ENCODE peak calls at places on chromosomes 7 and 10, in four cellular contexts. C is HFFc6, F is psoas muscle, A is HCT116. Q is an unnamed sample.

GRCh38 chr10:101749511-101750016 is 26.4 kb downstream of the FGF8 start:
- DNase-seq in C (no peak), F (no peak), A (no peak), Q (no peak)

GRCh38 chr7:24617957-24618616 is 44.8 kb downstream of the PALS2 start:
- DNase-seq in C (no peak), F (no peak), A (no peak), Q (no peak)

GRCh38 chr10:59393349-59393748 is 31.0 kb upstream of the FAM13C start:
- DNase-seq in C (no peak), F (no peak), A (no peak), Q (no peak)

GRCh38 chr7:136074840-136075239 is 97.7 kb upstream of the MTPN start:
- DNase-seq in C (no peak), F (no peak), A (no peak), Q (no peak)

GRCh38 chr7:135156290-135156689 is 8.4 kb downstream of the TMEM140 start:
- DNase-seq in C (no peak), F (no peak), A (no peak), Q (no peak)

GRCh38 chr10:77287647-77288120 is 349.9 kb downstream of the KCNMA1 start:
- DNase-seq in C (no peak), F (no peak), A (no peak), Q (no peak)

GRCh38 chr10:87868277-87868676 is 4.9 kb downstream of the PTEN start:
- DNase-seq in C (no peak), F (no peak), A (no peak), Q (no peak)

GRCh38 chr7:4629287-4629905 is 52.7 kb upstream of the FOXK1 start:
- DNase-seq in C (no peak), F (no peak), A (no peak), Q (no peak)

GRCh38 chr7:73994761-73995160 is 33.2 kb upstream of the ELN start:
- DNase-seq in C (no peak), F (no peak), A (no peak), Q (no peak)

GRCh38 chr10:104333037-104333727 is 5.1 kb downstream of the ITPRIP start:
- DNase-seq in C (no peak), F (no peak), A (no peak), Q (no peak)

GRCh38 chr10:35409094-35409582 is 72.8 kb downstream of the CCNY start:
- DNase-seq in C (peak; percentile 64), F (peak; percentile 78), A (no peak), Q (no peak)

GRCh38 chr7:84879936-84880325 is 306.9 kb downstream of the SEMA3D start:
- DNase-seq in C (no peak), F (no peak), A (no peak), Q (no peak)

GRCh38 chr7:25832456-25832855 is 319.5 kb upstream of the NFE2L3 start:
- DNase-seq in C (no peak), F (no peak), A (no peak), Q (no peak)

GRCh38 chr10:131222986-131223385 is 88.5 kb downstream of the TCERG1L start:
- DNase-seq in C (no peak), F (peak; percentile 38), A (no peak), Q (no peak)

GRCh38 chr10:132861116-132861691 is 75.3 kb upstream of the NKX6-2 start:
- DNase-seq in C (no peak), F (peak; percentile 36), A (no peak), Q (no peak)

GRCh38 chr7:108079291-108080057 is 50.7 kb downstream of the LAMB4 start:
- DNase-seq in C (peak; percentile 75), F (no peak), A (no peak), Q (peak; percentile 64)

GRCh38 chr7:155291045-155291530 is 6.6 kb upstream of the INSIG1 start:
- DNase-seq in C (peak; percentile 52), F (no peak), A (peak; percentile 80), Q (no peak)

GRCh38 chr10:52542891-52543290 is 228.8 kb downstream of the DKK1 start:
- DNase-seq in C (no peak), F (no peak), A (no peak), Q (no peak)

GRCh38 chr10:5565671-5566581 is 41.2 kb downstream of the CALML3 start:
- DNase-seq in C (peak; percentile 81), F (peak; percentile 41), A (no peak), Q (no peak)

GRCh38 chr10:88992945-88993537 is 2.4 kb downstream of the FAS start:
- DNase-seq in C (no peak), F (no peak), A (no peak), Q (peak; percentile 40)

GRCh38 chr7:36658603-36659516 is 65.4 kb downstream of the AOAH start:
- DNase-seq in C (peak; percentile 56), F (no peak), A (no peak), Q (peak; percentile 53)

GRCh38 chr7:11507929-11508328 is 324.1 kb downstream of the THSD7A start:
- DNase-seq in C (no peak), F (no peak), A (no peak), Q (no peak)

GRCh38 chr7:41940760-41941343 is 238.0 kb upstream of the INHBA start:
- DNase-seq in C (peak; percentile 62), F (peak; percentile 68), A (peak; percentile 32), Q (no peak)

GRCh38 chr7:98622926-98623325 is 5.8 kb downstream of the NPTX2 start:
- DNase-seq in C (no peak), F (no peak), A (no peak), Q (no peak)

GRCh38 chr10:131896403-131896802 is 4.4 kb upstream of the PPP2R2D start:
- DNase-seq in C (no peak), F (no peak), A (no peak), Q (no peak)

GRCh38 chr10:938954-939678 is 7.6 kb upstream of the LARP4B start:
- DNase-seq in C (no peak), F (no peak), A (no peak), Q (no peak)

GRCh38 chr7:154324196-154324595 is 272.0 kb downstream of the DPP6 start:
- DNase-seq in C (no peak), F (no peak), A (no peak), Q (no peak)

GRCh38 chr7:37193087-37193774 is 255.4 kb downstream of the ELMO1 start:
- DNase-seq in C (no peak), F (no peak), A (no peak), Q (no peak)

GRCh38 chr7:39733881-39734571 is 110.7 kb downstream of the RALA start:
- DNase-seq in C (peak; percentile 87), F (no peak), A (no peak), Q (peak; percentile 79)

GRCh38 chr10:62779487-62780248 is 24.9 kb upstream of the ADO start:
- DNase-seq in C (no peak), F (no peak), A (no peak), Q (no peak)

GRCh38 chr7:101884671-101885596 is 67.5 kb downstream of the CUX1 start:
- DNase-seq in C (no peak), F (no peak), A (no peak), Q (no peak)

GRCh38 chr10:96614515-96614914 is 27.7 kb upstream of the TM9SF3 start:
- DNase-seq in C (peak; percentile 94), F (no peak), A (peak; percentile 23), Q (peak; percentile 24)

GRCh38 chr10:118107040-118107439 is 60.3 kb upstream of the RAB11FIP2 start:
- DNase-seq in C (no peak), F (no peak), A (no peak), Q (no peak)

GRCh38 chr10:118101501-118101900 is 54.8 kb upstream of the RAB11FIP2 start:
- DNase-seq in C (peak; percentile 21), F (no peak), A (no peak), Q (peak; percentile 20)

GRCh38 chr10:118107541-118107940 is 60.8 kb upstream of the RAB11FIP2 start:
- DNase-seq in C (no peak), F (no peak), A (no peak), Q (no peak)

GRCh38 chr10:118106426-118106825 is 59.7 kb upstream of the RAB11FIP2 start:
- DNase-seq in C (no peak), F (no peak), A (peak; percentile 8), Q (peak; percentile 5)

GRCh38 chr10:118102116-118102515 is 55.4 kb upstream of the RAB11FIP2 start:
- DNase-seq in C (peak; percentile 8), F (no peak), A (no peak), Q (no peak)
- TF ChIP-seq CTCF in C (no peak), F (no peak), A (no peak), Q (no peak)

DNA sequence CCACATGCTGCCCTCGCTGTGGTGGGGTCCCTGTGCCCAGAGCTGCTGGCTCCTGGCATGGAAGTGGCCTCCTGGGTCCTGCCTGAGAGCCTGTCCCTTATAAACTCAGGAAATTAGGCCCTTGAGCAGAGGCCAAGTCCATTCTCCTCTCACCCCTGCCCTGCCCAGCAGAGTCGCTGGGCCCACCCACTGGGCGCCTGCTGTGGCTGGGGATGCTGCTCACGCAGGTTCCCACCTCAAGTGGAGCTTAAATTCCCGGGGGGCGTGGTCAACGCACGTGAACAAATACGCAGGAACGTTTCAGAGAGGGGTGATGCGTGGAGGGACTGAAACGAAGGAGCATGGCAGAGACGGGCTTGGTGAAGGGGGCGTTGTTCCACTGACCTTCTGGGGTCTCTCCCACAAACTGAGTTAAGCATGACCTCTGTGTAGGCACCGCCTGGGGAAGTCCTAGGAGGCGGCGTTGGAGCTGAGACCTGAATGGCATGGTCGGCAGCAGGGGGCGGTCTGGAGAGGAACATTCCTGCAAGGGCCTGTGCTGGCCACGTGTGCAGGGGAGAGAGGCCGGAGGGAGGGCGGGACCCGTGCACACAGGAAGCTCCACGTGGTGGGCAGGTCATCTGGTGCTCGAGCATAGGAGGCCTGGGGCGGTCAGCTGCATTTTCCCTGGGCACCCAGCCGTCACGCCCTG is 27.9 kb downstream of the FAM20C start:
- DNase-seq in C (peak; percentile 60), F (no peak), A (no peak), Q (no peak)
- TF ChIP-seq CTCF in C (peak; percentile 76), F (no peak), A (no peak), Q (peak; percentile 7)

DNA sequence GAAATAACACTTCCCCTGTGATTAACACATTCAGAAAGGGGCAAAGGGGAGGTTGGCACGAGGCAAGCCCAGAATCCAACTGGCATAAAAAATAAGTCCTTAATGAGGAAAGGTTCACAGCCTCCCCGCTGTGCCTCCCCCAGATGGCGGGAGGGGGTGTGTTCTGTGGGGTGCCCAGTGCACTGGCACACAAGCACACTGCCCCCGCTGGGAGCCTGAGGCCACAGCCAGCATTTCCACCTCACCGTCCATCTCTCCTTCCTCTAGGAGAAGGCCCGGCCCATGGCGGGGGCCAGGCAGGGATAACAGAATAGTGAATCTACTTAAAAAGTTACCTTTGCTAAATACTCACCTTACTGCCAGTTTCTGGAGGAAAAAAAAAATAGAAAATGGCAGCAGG is 43.2 kb downstream of the PRKAG2 start:
- DNase-seq in C (no peak), F (peak; percentile 8), A (no peak), Q (no peak)
- TF ChIP-seq CTCF in C (no peak), F (no peak), A (no peak), Q (no peak)

GRCh38 chr10:125218967-125219366 is 58.6 kb upstream of the CTBP2 start:
- DNase-seq in C (no peak), F (no peak), A (no peak), Q (no peak)
- TF ChIP-seq CTCF in C (no peak), F (no peak), A (no peak), Q (no peak)

GRCh38 chr7:110839866-110840265 is 251.1 kb upstream of the LRRN3 start:
- DNase-seq in C (no peak), F (no peak), A (no peak), Q (peak; percentile 0)
- TF ChIP-seq CTCF in C (peak; percentile 12), F (no peak), A (no peak), Q (peak; percentile 4)

Q was measured in AG09319.